ENCODE peak calls at places on chromosome 16, in five cellular contexts. One of them, this sample, is unnamed.

GRCh38 chr16:7332611-7333010 is at the start of gene RBFOX1:
- DNase-seq in PC-3: no peak
- DNase-seq in GM23338: no peak
- DNase-seq in OCI-LY7: no peak
- DNase-seq in hepatocyte: no peak
- DNase-seq in this sample: no peak

GRCh38 chr16:87012954-87013938 is 303.9 kb downstream of the C16orf95 start:
- DNase-seq in PC-3: no peak
- DNase-seq in GM23338: peak; percentile 10
- DNase-seq in OCI-LY7: no peak
- DNase-seq in hepatocyte: no peak
- DNase-seq in this sample: no peak

GRCh38 chr16:9091867-9092281 is 430 bp downstream of the HAPSTR1 start:
- DNase-seq in PC-3: no peak
- DNase-seq in GM23338: no peak
- DNase-seq in OCI-LY7: peak; percentile 57
- DNase-seq in hepatocyte: peak; percentile 60
- DNase-seq in this sample: peak; percentile 77

GRCh38 chr16:89880477-89881367 is 7.3 kb downstream of the TCF25 start:
- DNase-seq in PC-3: no peak
- DNase-seq in GM23338: no peak
- DNase-seq in OCI-LY7: no peak
- DNase-seq in hepatocyte: no peak
- DNase-seq in this sample: no peak

GRCh38 chr16:27544671-27545070 is 5.0 kb downstream of the GTF3C1 start:
- DNase-seq in PC-3: no peak
- DNase-seq in GM23338: no peak
- DNase-seq in OCI-LY7: no peak
- DNase-seq in hepatocyte: no peak
- DNase-seq in this sample: no peak

GRCh38 chr16:15518412-15519351 is 84.3 kb downstream of the BMERB1 start:
- DNase-seq in PC-3: peak; percentile 17
- DNase-seq in GM23338: no peak
- DNase-seq in OCI-LY7: no peak
- DNase-seq in hepatocyte: peak; percentile 17
- DNase-seq in this sample: peak; percentile 72

GRCh38 chr16:2035431-2036199 is 8.9 kb downstream of the NHERF2 start:
- DNase-seq in PC-3: peak; percentile 80
- DNase-seq in GM23338: no peak
- DNase-seq in OCI-LY7: no peak
- DNase-seq in hepatocyte: peak; percentile 81
- DNase-seq in this sample: peak; percentile 88

GRCh38 chr16:48409839-48410610 is 24.8 kb upstream of the SIAH1 start:
- DNase-seq in PC-3: peak; percentile 76
- DNase-seq in GM23338: no peak
- DNase-seq in OCI-LY7: no peak
- DNase-seq in hepatocyte: peak; percentile 86
- DNase-seq in this sample: peak; percentile 94

GRCh38 chr16:9852003-9852402 is 330.2 kb downstream of the GRIN2A start:
- DNase-seq in PC-3: no peak
- DNase-seq in GM23338: no peak
- DNase-seq in OCI-LY7: no peak
- DNase-seq in hepatocyte: no peak
- DNase-seq in this sample: no peak

GRCh38 chr16:73240928-73241327 is 193.0 kb upstream of the ZFHX3 start:
- DNase-seq in PC-3: no peak
- DNase-seq in GM23338: no peak
- DNase-seq in OCI-LY7: no peak
- DNase-seq in hepatocyte: no peak
- DNase-seq in this sample: no peak

GRCh38 chr16:87531418-87531817 is 38.6 kb upstream of the ZCCHC14 start:
- DNase-seq in PC-3: peak; percentile 20
- DNase-seq in GM23338: no peak
- DNase-seq in OCI-LY7: no peak
- DNase-seq in hepatocyte: no peak
- DNase-seq in this sample: no peak

GRCh38 chr16:79100456-79100855 is 500.1 kb downstream of the MAF start:
- DNase-seq in PC-3: no peak
- DNase-seq in GM23338: no peak
- DNase-seq in OCI-LY7: no peak
- DNase-seq in hepatocyte: no peak
- DNase-seq in this sample: no peak

GRCh38 chr16:66972983-66973382 is 11.9 kb downstream of the CES3 start:
- DNase-seq in PC-3: no peak
- DNase-seq in GM23338: no peak
- DNase-seq in OCI-LY7: no peak
- DNase-seq in hepatocyte: no peak
- DNase-seq in this sample: no peak

GRCh38 chr16:65306722-65307121 is 184.9 kb upstream of the CDH11 start:
- DNase-seq in PC-3: no peak
- DNase-seq in GM23338: peak; percentile 45
- DNase-seq in OCI-LY7: no peak
- DNase-seq in hepatocyte: no peak
- DNase-seq in this sample: no peak

DNA sequence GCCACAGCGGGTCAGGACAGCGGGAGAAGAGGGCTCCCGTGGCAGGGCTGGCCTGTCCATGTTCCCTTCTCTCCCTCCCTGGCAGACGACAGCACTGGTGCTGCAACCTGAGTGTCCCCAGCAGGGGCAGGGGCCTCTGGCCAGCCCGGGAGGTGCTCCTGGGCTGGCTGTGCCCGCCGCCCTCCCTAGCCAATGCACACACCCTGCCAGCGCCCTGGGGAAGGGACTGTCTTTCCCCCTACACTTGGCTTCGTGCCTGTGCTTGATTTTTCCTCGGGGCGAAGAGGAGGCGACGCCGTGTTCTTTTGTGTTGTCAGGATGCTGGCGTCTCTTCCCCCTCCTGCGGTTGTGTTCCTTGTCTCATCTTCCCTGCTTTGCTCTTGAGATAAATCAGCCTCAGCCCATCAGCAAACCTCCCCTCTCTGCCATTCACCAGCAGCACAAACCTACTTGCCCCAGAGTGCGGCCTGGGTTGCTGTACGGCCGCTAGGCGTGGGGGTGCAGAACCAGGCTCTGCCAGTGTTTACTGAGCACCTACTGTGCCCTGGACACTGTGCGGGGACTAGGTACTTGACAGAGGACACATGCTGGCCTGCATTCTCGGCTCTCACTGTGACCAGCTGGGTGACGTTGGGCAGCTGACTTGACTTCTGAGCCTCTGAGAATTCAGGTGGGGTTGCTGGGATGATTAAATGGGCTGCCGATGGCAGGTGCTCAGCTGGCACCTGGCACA is 237.3 kb upstream of the CIBAR2 start:
- DNase-seq in PC-3: no peak
- DNase-seq in GM23338: no peak
- DNase-seq in OCI-LY7: no peak
- DNase-seq in hepatocyte: no peak
- DNase-seq in this sample: no peak
- TF ChIP-seq EZH2phosphoT487 in PC-3: no peak
- TF ChIP-seq EZH2phosphoT487 in GM23338: no peak
- TF ChIP-seq EZH2phosphoT487 in OCI-LY7: no peak
- TF ChIP-seq EZH2phosphoT487 in hepatocyte: no peak
- TF ChIP-seq EZH2phosphoT487 in this sample: no peak

DNA sequence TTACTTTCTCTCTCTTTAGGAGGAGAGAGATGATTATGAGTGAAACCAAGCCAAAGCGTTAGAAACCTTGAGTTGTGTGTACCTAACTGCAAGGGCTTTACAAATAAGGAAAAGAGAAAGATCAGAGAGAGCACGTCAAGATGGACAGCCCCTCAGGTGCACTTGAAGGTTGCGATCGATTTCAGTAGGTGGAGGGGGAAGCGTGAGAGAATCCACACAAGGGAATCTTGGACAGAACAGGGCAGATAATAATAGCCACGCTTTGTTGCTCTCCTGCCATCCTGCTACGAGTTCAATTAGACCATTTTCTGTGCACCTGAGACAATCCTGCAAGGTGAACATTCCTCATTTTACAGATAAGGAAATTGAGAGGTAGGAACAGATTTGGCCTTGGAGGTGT is 78.4 kb downstream of the VAT1L start:
- DNase-seq in PC-3: no peak
- DNase-seq in GM23338: no peak
- DNase-seq in OCI-LY7: no peak
- DNase-seq in hepatocyte: no peak
- DNase-seq in this sample: no peak
- H3K4me2 ChIP-seq in PC-3: no peak overlapping the region
- H3K4me2 ChIP-seq in GM23338: no peak overlapping the region
- H3K4me2 ChIP-seq in OCI-LY7: no peak overlapping the region
- H3K4me2 ChIP-seq in hepatocyte: no peak overlapping the region
- H3K4me2 ChIP-seq in this sample: no peak overlapping the region

GRCh38 chr16:76854234-76854633 is 336.8 kb upstream of the MON1B start:
- DNase-seq in PC-3: peak; percentile 29
- DNase-seq in GM23338: peak; percentile 27
- DNase-seq in OCI-LY7: peak; percentile 38
- DNase-seq in hepatocyte: peak; percentile 8
- DNase-seq in this sample: peak; percentile 0
- TF ChIP-seq EZH2phosphoT487 in PC-3: no peak
- TF ChIP-seq EZH2phosphoT487 in GM23338: no peak
- TF ChIP-seq EZH2phosphoT487 in OCI-LY7: no peak
- TF ChIP-seq EZH2phosphoT487 in hepatocyte: no peak
- TF ChIP-seq EZH2phosphoT487 in this sample: no peak

GRCh38 chr16:4323845-4324478 is 8.1 kb downstream of the GLIS2 start:
- DNase-seq in PC-3: no peak
- DNase-seq in GM23338: peak; percentile 87
- DNase-seq in OCI-LY7: no peak
- DNase-seq in hepatocyte: peak; percentile 89
- DNase-seq in this sample: peak; percentile 70
- H3K4me2 ChIP-seq in PC-3: no peak overlapping the region
- H3K4me2 ChIP-seq in GM23338: peak overlapping the region; percentile 73
- H3K4me2 ChIP-seq in OCI-LY7: no peak overlapping the region
- H3K4me2 ChIP-seq in hepatocyte: peak overlapping the region; percentile 77
- H3K4me2 ChIP-seq in this sample: no peak overlapping the region

DNA sequence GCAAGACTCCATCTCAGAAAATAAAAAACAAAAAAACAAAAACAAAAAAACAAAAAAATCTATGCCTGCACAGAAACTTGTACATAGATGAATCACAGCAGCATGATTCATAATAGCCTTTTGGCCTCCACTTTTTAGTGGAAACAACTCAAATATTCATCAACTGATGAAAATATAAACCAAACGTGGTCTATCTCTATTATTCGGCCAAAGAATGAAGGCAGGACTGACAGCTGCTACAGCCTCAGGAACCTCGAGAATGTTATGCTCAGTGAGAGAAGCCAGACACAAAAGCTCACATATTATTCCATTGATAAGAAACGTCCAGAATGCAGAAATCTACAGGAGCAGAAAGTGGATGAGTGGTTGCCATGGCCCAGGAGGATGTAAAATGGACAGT is 19.8 kb downstream of the PPL start:
- DNase-seq in PC-3: peak; percentile 46
- DNase-seq in GM23338: no peak
- DNase-seq in OCI-LY7: no peak
- DNase-seq in hepatocyte: no peak
- DNase-seq in this sample: peak; percentile 77
- TF ChIP-seq EZH2phosphoT487 in PC-3: no peak
- TF ChIP-seq EZH2phosphoT487 in GM23338: no peak
- TF ChIP-seq EZH2phosphoT487 in OCI-LY7: no peak
- TF ChIP-seq EZH2phosphoT487 in hepatocyte: no peak
- TF ChIP-seq EZH2phosphoT487 in this sample: no peak

GRCh38 chr16:56356276-56357241 is 68.8 kb downstream of the AMFR start:
- DNase-seq in PC-3: peak; percentile 83
- DNase-seq in GM23338: peak; percentile 92
- DNase-seq in OCI-LY7: peak; percentile 81
- DNase-seq in hepatocyte: peak; percentile 93
- DNase-seq in this sample: peak; percentile 94

GRCh38 chr16:56360117-56361008 is 65.0 kb downstream of the AMFR start:
- DNase-seq in PC-3: no peak
- DNase-seq in GM23338: no peak
- DNase-seq in OCI-LY7: no peak
- DNase-seq in hepatocyte: no peak
- DNase-seq in this sample: no peak

GRCh38 chr16:56355786-56356275 is 69.5 kb downstream of the AMFR start:
- DNase-seq in PC-3: no peak
- DNase-seq in GM23338: no peak
- DNase-seq in OCI-LY7: no peak
- DNase-seq in hepatocyte: no peak
- DNase-seq in this sample: no peak

GRCh38 chr16:56357291-56357764 is 68.0 kb downstream of the AMFR start:
- DNase-seq in PC-3: peak; percentile 11
- DNase-seq in GM23338: peak; percentile 8
- DNase-seq in OCI-LY7: no peak
- DNase-seq in hepatocyte: peak; percentile 55
- DNase-seq in this sample: peak; percentile 83

GRCh38 chr16:56357765-56358322 is 67.5 kb downstream of the AMFR start:
- DNase-seq in PC-3: no peak
- DNase-seq in GM23338: peak; percentile 69
- DNase-seq in OCI-LY7: no peak
- DNase-seq in hepatocyte: no peak
- DNase-seq in this sample: no peak
- H3K4me2 ChIP-seq in PC-3: no peak overlapping the region
- H3K4me2 ChIP-seq in GM23338: peak overlapping the region; percentile 74
- H3K4me2 ChIP-seq in OCI-LY7: no peak overlapping the region
- H3K4me2 ChIP-seq in hepatocyte: peak overlapping the region; percentile 81
- H3K4me2 ChIP-seq in this sample: no peak overlapping the region

DNA sequence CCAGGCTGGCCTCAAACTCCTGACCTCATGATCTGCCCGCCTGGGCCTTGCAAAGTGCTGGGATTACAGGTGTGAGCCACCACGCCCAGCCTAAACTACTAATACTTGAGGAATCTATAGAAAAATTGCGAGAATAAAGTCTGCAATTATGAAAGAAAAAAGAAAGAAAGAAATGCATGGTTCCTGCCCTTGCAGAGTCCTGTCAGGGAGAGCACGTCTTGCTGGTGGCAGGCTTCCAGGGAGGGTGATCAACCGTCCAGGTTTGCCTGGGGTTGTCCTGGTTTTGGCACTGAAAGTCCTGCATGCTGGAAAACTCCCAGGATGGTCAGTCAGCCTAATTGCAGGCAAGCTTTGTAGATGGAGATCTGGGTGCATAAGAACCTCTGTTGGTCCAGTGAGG is 21.5 kb upstream of the KIFC3 start:
- DNase-seq in PC-3: peak; percentile 43
- DNase-seq in GM23338: no peak
- DNase-seq in OCI-LY7: no peak
- DNase-seq in hepatocyte: no peak
- DNase-seq in this sample: no peak
- TF ChIP-seq EZH2phosphoT487 in PC-3: no peak
- TF ChIP-seq EZH2phosphoT487 in GM23338: no peak
- TF ChIP-seq EZH2phosphoT487 in OCI-LY7: no peak
- TF ChIP-seq EZH2phosphoT487 in hepatocyte: no peak
- TF ChIP-seq EZH2phosphoT487 in this sample: no peak

DNA sequence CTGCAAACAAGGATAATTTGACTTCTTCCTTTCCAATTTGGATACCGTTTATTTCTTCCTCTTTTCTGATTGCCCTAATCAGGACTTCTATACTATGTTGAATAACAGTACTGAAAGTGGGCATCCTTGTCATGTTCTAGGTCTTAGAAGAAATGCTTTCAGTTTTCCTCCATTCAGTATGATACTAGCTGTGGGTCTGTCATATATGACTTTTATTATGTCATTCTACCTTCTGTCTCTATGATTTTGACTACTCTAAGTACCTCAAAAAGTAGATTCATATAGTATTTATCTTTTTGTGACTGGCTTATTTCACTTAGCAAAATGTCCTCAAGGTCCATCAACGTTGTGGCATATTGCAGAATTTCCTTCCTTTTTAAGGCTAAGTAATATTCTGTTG is 111.5 kb upstream of the RBBP6 start:
- DNase-seq in PC-3: no peak
- DNase-seq in GM23338: no peak
- DNase-seq in OCI-LY7: no peak
- DNase-seq in hepatocyte: no peak
- DNase-seq in this sample: no peak
- H3K4me2 ChIP-seq in PC-3: no peak overlapping the region
- H3K4me2 ChIP-seq in GM23338: no peak overlapping the region
- H3K4me2 ChIP-seq in OCI-LY7: no peak overlapping the region
- H3K4me2 ChIP-seq in hepatocyte: no peak overlapping the region
- H3K4me2 ChIP-seq in this sample: no peak overlapping the region